ENCODE peak calls at places on chromosome 12, in ten cellular contexts. E, B, O, U, K, V, G, H, W and Z are unnamed samples.

GRCh38 chr12:56129210-56129691 is 1.2 kb downstream of the ESYT1 start:
- DNase-seq in E (peak), B (peak), O (no peak), U (peak), K (peak), V (peak), G (peak), H (peak), W (no peak), Z (peak)

GRCh38 chr12:81077329-81077685 is 572 bp upstream of the ACSS3 start:
- DNase-seq in E (peak), B (peak), O (no peak), U (no peak), K (no peak), V (peak), G (no peak), H (no peak), W (no peak), Z (no peak)

GRCh38 chr12:70151993-70152392 is 91.2 kb upstream of the CNOT2 start:
- DNase-seq in E (no peak), B (no peak), O (no peak), U (no peak), K (no peak), V (no peak), G (no peak), H (no peak), W (no peak), Z (no peak)

GRCh38 chr12:102483466-102483865 is 3.1 kb upstream of the IGF1 start:
- DNase-seq in E (no peak), B (no peak), O (no peak), U (no peak), K (no peak), V (no peak), G (no peak), H (no peak), W (no peak), Z (no peak)

GRCh38 chr12:25501565-25501964 is 51.5 kb downstream of the LMNTD1 start:
- DNase-seq in E (no peak), B (no peak), O (no peak), U (no peak), K (no peak), V (no peak), G (no peak), H (peak), W (peak), Z (no peak)

GRCh38 chr12:122089080-122089479 is 10.5 kb downstream of the MLXIP start:
- DNase-seq in E (no peak), B (no peak), O (no peak), U (no peak), K (no peak), V (no peak), G (peak), H (no peak), W (no peak), Z (no peak)

GRCh38 chr12:46269429-46270241 is 792 bp upstream of the SLC38A1 start:
- DNase-seq in E (peak), B (peak), O (peak), U (no peak), K (peak), V (no peak), G (peak), H (no peak), W (no peak), Z (no peak)

GRCh38 chr12:90836689-90837088 is 118.3 kb downstream of the CCER1 start:
- DNase-seq in E (no peak), B (no peak), O (no peak), U (no peak), K (no peak), V (no peak), G (no peak), H (no peak), W (no peak), Z (peak)

GRCh38 chr12:100154472-100155247 is 12.0 kb upstream of the BLTP3B start:
- DNase-seq in E (peak), B (peak), O (peak), U (peak), K (peak), V (peak), G (peak), H (peak), W (no peak), Z (peak)

GRCh38 chr12:56261503-56262230 is 3.5 kb upstream of the ANKRD52 start:
- DNase-seq in E (peak), B (no peak), O (no peak), U (no peak), K (no peak), V (no peak), G (no peak), H (peak), W (peak), Z (no peak)